ENCODE peak calls at places on chromosome 14, in six cellular contexts. V is heart left ventricle, S is MCF 10A, G is uterus, Y is pancreas, M is NB4. B is an unnamed sample.

GRCh38 chr14:57346741-57347140 is 43.6 kb upstream of the NAA30 start:
- DNase-seq in V (no peak), S (no peak), G (no peak), Y (no peak), M (no peak), B (no peak)

GRCh38 chr14:61218157-61218556 is 63.0 kb downstream of the TMEM30B start:
- DNase-seq in V (no peak), S (no peak), G (no peak), Y (no peak), M (no peak), B (no peak)

GRCh38 chr14:54370323-54371125 is 26.3 kb upstream of the CDKN3 start:
- DNase-seq in V (no peak), S (no peak), G (no peak), Y (no peak), M (no peak), B (no peak)

GRCh38 chr14:96265387-96265786 is 9.4 kb downstream of the BDKRB1 start:
- DNase-seq in V (no peak), S (no peak), G (no peak), Y (no peak), M (no peak), B (no peak)

GRCh38 chr14:91228112-91229004 is 16.1 kb downstream of the GPR68 start:
- DNase-seq in V (no peak), S (peak; percentile 66), G (no peak), Y (no peak), M (peak; percentile 87), B (no peak)

GRCh38 chr14:94016446-94016976 is 9.6 kb upstream of the OTUB2 start:
- DNase-seq in V (no peak), S (no peak), G (no peak), Y (no peak), M (no peak), B (no peak)

GRCh38 chr14:95482967-95483842 is 33.2 kb downstream of the SYNE3 start:
- DNase-seq in V (peak; percentile 79), S (peak; percentile 88), G (peak; percentile 83), Y (no peak), M (no peak), B (peak; percentile 67)

GRCh38 chr14:91520138-91520537 is 10.0 kb upstream of the PPP4R3A start:
- DNase-seq in V (no peak), S (no peak), G (no peak), Y (no peak), M (no peak), B (no peak)

GRCh38 chr14:44961151-44961729 is 507 bp downstream of the KLHL28 start:
- DNase-seq in V (peak; percentile 62), S (peak; percentile 69), G (peak; percentile 57), Y (no peak), M (peak; percentile 76), B (no peak)

GRCh38 chr14:67151082-67151666 is 38.1 kb upstream of the GARIN2 start:
- DNase-seq in V (no peak), S (peak; percentile 5), G (no peak), Y (no peak), M (no peak), B (no peak)

GRCh38 chr14:95533822-95534221 is 1.0 kb upstream of the GLRX5 start:
- DNase-seq in V (no peak), S (no peak), G (no peak), Y (no peak), M (peak; percentile 56), B (no peak)

GRCh38 chr14:105315211-105315721 is 718 bp downstream of the PACS2 start:
- DNase-seq in V (no peak), S (peak; percentile 40), G (no peak), Y (peak; percentile 83), M (peak; percentile 33), B (no peak)

GRCh38 chr14:53915364-53916014 is 41.1 kb downstream of the BMP4 start:
- DNase-seq in V (no peak), S (no peak), G (no peak), Y (no peak), M (no peak), B (no peak)

GRCh38 chr14:83184531-83184930 is 1650.9 kb upstream of the SEL1L start:
- DNase-seq in V (no peak), S (no peak), G (no peak), Y (no peak), M (no peak), B (no peak)

GRCh38 chr14:69324341-69324931 is 64.5 kb downstream of the GALNT16 start:
- DNase-seq in V (no peak), S (no peak), G (peak; percentile 6), Y (no peak), M (no peak), B (no peak)

GRCh38 chr14:88792572-88793258 is at the start of gene EML5:
- DNase-seq in V (peak; percentile 85), S (peak; percentile 79), G (peak; percentile 76), Y (peak; percentile 96), M (peak; percentile 68), B (peak; percentile 46)
- TF ChIP-seq CTCF in V (peak; percentile 11), S (peak; percentile 3), G (peak; percentile 25), Y (peak; percentile 43), M (no peak), B (no peak)

GRCh38 chr14:21299562-21300130 is 19.8 kb downstream of the RPGRIP1 start:
- DNase-seq in V (no peak), S (no peak), G (no peak), Y (no peak), M (no peak), B (no peak)

GRCh38 chr14:21298358-21298757 is 18.5 kb downstream of the RPGRIP1 start:
- DNase-seq in V (no peak), S (no peak), G (no peak), Y (no peak), M (no peak), B (no peak)

GRCh38 chr14:21302013-21302857 is 22.4 kb downstream of the RPGRIP1 start:
- DNase-seq in V (no peak), S (no peak), G (no peak), Y (no peak), M (peak; percentile 27), B (no peak)

GRCh38 chr14:21300892-21301291 is 21.0 kb downstream of the RPGRIP1 start:
- DNase-seq in V (peak; percentile 46), S (no peak), G (no peak), Y (peak; percentile 61), M (peak; percentile 69), B (no peak)
- TF ChIP-seq CTCF in V (no peak), S (no peak), G (no peak), Y (no peak), M (no peak), B (no peak)

GRCh38 chr14:20606190-20606901 is 15.2 kb upstream of the RNASE12 start:
- DNase-seq in V (no peak), S (peak; percentile 60), G (no peak), Y (no peak), M (peak; percentile 73), B (no peak)
- TF ChIP-seq CTCF in V (peak; percentile 38), S (peak; percentile 54), G (no peak), Y (no peak), M (peak; percentile 67), B (no peak)

GRCh38 chr14:36647827-36648753 is 13.6 kb upstream of the PAX9 start:
- DNase-seq in V (no peak), S (peak; percentile 63), G (no peak), Y (peak; percentile 69), M (no peak), B (no peak)
- TF ChIP-seq CTCF in V (no peak), S (peak; percentile 65), G (no peak), Y (peak; percentile 26), M (no peak), B (no peak)

DNA sequence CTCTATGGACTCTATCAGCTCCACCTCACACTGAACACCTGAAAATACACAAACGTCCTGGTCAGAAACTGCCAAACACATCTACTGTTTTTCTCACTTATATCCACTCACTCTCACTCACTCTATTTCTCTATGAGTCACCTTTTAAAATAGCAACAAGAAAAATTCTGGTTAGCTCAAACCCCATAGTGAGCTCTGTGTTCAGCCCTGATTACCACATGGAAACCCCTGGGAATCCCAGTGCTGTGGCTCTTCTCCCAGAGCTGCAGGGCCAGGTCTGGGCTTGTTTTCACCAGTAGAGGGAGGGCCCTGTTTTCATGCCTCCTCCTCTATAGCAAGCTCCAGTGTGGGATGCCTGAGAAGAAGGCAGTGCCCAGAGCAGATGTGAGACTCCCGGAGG is 1126.1 kb downstream of the TMEM121 start:
- DNase-seq in V (no peak), S (peak; percentile 57), G (no peak), Y (no peak), M (peak; percentile 21), B (no peak)
- TF ChIP-seq CTCF in V (no peak), S (no peak), G (no peak), Y (no peak), M (no peak), B (no peak)

GRCh38 chr14:88934231-88934898 is 109.9 kb downstream of the TTC8 start:
- DNase-seq in V (no peak), S (no peak), G (no peak), Y (no peak), M (no peak), B (no peak)

GRCh38 chr14:88933203-88933602 is 108.8 kb downstream of the TTC8 start:
- DNase-seq in V (no peak), S (no peak), G (no peak), Y (no peak), M (no peak), B (no peak)

GRCh38 chr14:88935083-88935482 is 110.6 kb downstream of the TTC8 start:
- DNase-seq in V (no peak), S (no peak), G (no peak), Y (no peak), M (no peak), B (no peak)

GRCh38 chr14:88929656-88930436 is 105.4 kb downstream of the TTC8 start:
- DNase-seq in V (no peak), S (no peak), G (no peak), Y (no peak), M (peak; percentile 8), B (no peak)
- TF ChIP-seq CTCF in V (no peak), S (no peak), G (no peak), Y (no peak), M (peak; percentile 16), B (no peak)

GRCh38 chr14:43285575-43285974 is 1221.5 kb downstream of the FSCB start:
- DNase-seq in V (no peak), S (no peak), G (no peak), Y (no peak), M (no peak), B (no peak)
- TF ChIP-seq CTCF in V (no peak), S (no peak), G (no peak), Y (no peak), M (no peak), B (no peak)

DNA sequence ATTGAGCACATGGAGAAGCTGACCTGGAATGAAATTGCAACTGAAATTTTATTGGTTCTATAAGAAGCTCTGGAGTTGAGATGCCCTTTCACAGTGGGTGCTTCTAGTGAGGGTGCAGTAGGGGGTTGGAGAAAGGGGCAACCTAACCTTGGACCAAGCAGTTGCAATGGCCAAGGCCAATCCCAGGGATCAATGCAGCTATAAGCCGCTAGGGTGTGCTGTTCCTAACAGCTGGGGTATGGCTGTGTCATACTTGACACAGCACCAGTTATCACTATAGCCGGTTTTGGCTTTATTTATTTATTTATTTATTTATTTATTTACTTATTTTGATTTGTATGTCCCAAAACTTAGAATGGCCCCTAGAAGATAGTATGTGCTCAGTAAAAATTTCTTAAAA is 505.9 kb downstream of the FLRT2 start:
- DNase-seq in V (no peak), S (peak; percentile 29), G (no peak), Y (no peak), M (peak; percentile 53), B (no peak)
- TF ChIP-seq CTCF in V (no peak), S (peak; percentile 29), G (no peak), Y (peak; percentile 15), M (peak; percentile 82), B (no peak)

GRCh38 chr14:99441157-99441870 is 39.3 kb downstream of the SETD3 start:
- DNase-seq in V (no peak), S (no peak), G (no peak), Y (no peak), M (peak; percentile 6), B (no peak)
- TF ChIP-seq CTCF in V (no peak), S (no peak), G (no peak), Y (no peak), M (peak; percentile 6), B (no peak)